ENCODE peak calls at places on chromosomes 2 and 18, in five cellular contexts. One of them, this sample, is unnamed.

GRCh38 chr2:25098558-25099486 is 56.9 kb downstream of the EFR3B start:
- DNase-seq in Panc1: no peak
- DNase-seq in GM23338: no peak
- DNase-seq in hepatocyte: peak; percentile 72
- DNase-seq in lung: no peak
- DNase-seq in this sample: peak; percentile 55

GRCh38 chr2:215895330-215895729 is 118.0 kb downstream of the MREG start:
- DNase-seq in hepatocyte: no peak
- DNase-seq in GM23338: no peak
- DNase-seq in lung: no peak
- DNase-seq in Panc1: no peak
- DNase-seq in this sample: no peak

GRCh38 chr2:127479219-127479825 is 47.0 kb downstream of the IWS1 start:
- DNase-seq in hepatocyte: peak; percentile 74
- DNase-seq in Panc1: peak; percentile 30
- DNase-seq in GM23338: peak; percentile 90
- DNase-seq in lung: no peak
- DNase-seq in this sample: peak; percentile 59

GRCh38 chr2:100752628-100753333 is 67.2 kb upstream of the NPAS2 start:
- DNase-seq in GM23338: no peak
- DNase-seq in hepatocyte: peak; percentile 31
- DNase-seq in Panc1: no peak
- DNase-seq in lung: no peak
- DNase-seq in this sample: peak; percentile 85

GRCh38 chr2:218291934-218292699 is at the start of gene TMBIM1:
- DNase-seq in GM23338: peak; percentile 86
- DNase-seq in lung: peak; percentile 78
- DNase-seq in Panc1: no peak
- DNase-seq in hepatocyte: peak; percentile 95
- DNase-seq in this sample: peak; percentile 81

GRCh38 chr2:88638743-88639142 is 11.5 kb upstream of the EIF2AK3 start:
- DNase-seq in GM23338: no peak
- DNase-seq in hepatocyte: no peak
- DNase-seq in Panc1: no peak
- DNase-seq in lung: no peak
- DNase-seq in this sample: peak; percentile 66

GRCh38 chr18:58562146-58562998 is 66.5 kb downstream of the ALPK2 start:
- DNase-seq in lung: no peak
- DNase-seq in hepatocyte: no peak
- DNase-seq in Panc1: no peak
- DNase-seq in GM23338: no peak
- DNase-seq in this sample: no peak

GRCh38 chr2:240615830-240616547 is 9.3 kb upstream of the GPR35 start:
- DNase-seq in hepatocyte: no peak
- DNase-seq in Panc1: no peak
- DNase-seq in GM23338: no peak
- DNase-seq in lung: no peak
- DNase-seq in this sample: no peak

GRCh38 chr2:44244135-44244871 is 31.0 kb upstream of the SLC3A1 start:
- DNase-seq in Panc1: peak; percentile 61
- DNase-seq in hepatocyte: peak; percentile 86
- DNase-seq in lung: peak; percentile 65
- DNase-seq in GM23338: peak; percentile 88
- DNase-seq in this sample: peak; percentile 70

GRCh38 chr2:235937936-235938335 is 230.2 kb downstream of the GBX2 start:
- DNase-seq in GM23338: no peak
- DNase-seq in hepatocyte: no peak
- DNase-seq in Panc1: no peak
- DNase-seq in lung: no peak
- DNase-seq in this sample: no peak

GRCh38 chr2:54728669-54729120 is 5.2 kb downstream of the EML6 start:
- DNase-seq in hepatocyte: peak; percentile 68
- DNase-seq in GM23338: no peak
- DNase-seq in lung: no peak
- DNase-seq in Panc1: no peak
- DNase-seq in this sample: peak; percentile 78

GRCh38 chr2:96109931-96110511 is 6.3 kb downstream of the ADRA2B start:
- DNase-seq in GM23338: no peak
- DNase-seq in Panc1: no peak
- DNase-seq in lung: no peak
- DNase-seq in hepatocyte: no peak
- DNase-seq in this sample: no peak

GRCh38 chr18:13464432-13465125 is 246.0 kb downstream of the LDLRAD4 start:
- DNase-seq in lung: peak; percentile 59
- DNase-seq in hepatocyte: no peak
- DNase-seq in Panc1: no peak
- DNase-seq in GM23338: no peak
- DNase-seq in this sample: no peak

GRCh38 chr18:3513481-3513880 is 63.5 kb downstream of the TGIF1 start:
- DNase-seq in lung: no peak
- DNase-seq in GM23338: no peak
- DNase-seq in hepatocyte: no peak
- DNase-seq in Panc1: no peak
- DNase-seq in this sample: no peak

GRCh38 chr18:13797157-13797611 is 26.8 kb upstream of the MC5R start:
- DNase-seq in GM23338: no peak
- DNase-seq in hepatocyte: no peak
- DNase-seq in lung: no peak
- DNase-seq in Panc1: no peak
- DNase-seq in this sample: peak; percentile 82

GRCh38 chr18:6374935-6375529 is 39.7 kb downstream of the L3MBTL4 start:
- DNase-seq in lung: no peak
- DNase-seq in GM23338: no peak
- DNase-seq in Panc1: no peak
- DNase-seq in hepatocyte: peak; percentile 28
- DNase-seq in this sample: no peak

GRCh38 chr2:205640713-205641112 is 41.6 kb upstream of the NRP2 start:
- DNase-seq in Panc1: no peak
- DNase-seq in lung: no peak
- DNase-seq in GM23338: no peak
- DNase-seq in hepatocyte: no peak
- DNase-seq in this sample: no peak

GRCh38 chr2:160581035-160581434 is 87.4 kb upstream of the RBMS1 start:
- DNase-seq in lung: no peak
- DNase-seq in Panc1: no peak
- DNase-seq in hepatocyte: no peak
- DNase-seq in GM23338: no peak
- DNase-seq in this sample: peak; percentile 54

GRCh38 chr2:74041726-74042125 is 57.0 kb downstream of the TET3 start:
- DNase-seq in GM23338: no peak
- DNase-seq in lung: no peak
- DNase-seq in Panc1: no peak
- DNase-seq in hepatocyte: no peak
- DNase-seq in this sample: no peak

GRCh38 chr2:55011741-55012574 is 38.3 kb downstream of the RTN4 start:
- DNase-seq in GM23338: no peak
- DNase-seq in Panc1: no peak
- DNase-seq in lung: no peak
- DNase-seq in hepatocyte: no peak
- DNase-seq in this sample: no peak

GRCh38 chr18:55090566-55091187 is 131.4 kb upstream of the CCDC68 start:
- DNase-seq in Panc1: no peak
- DNase-seq in GM23338: no peak
- DNase-seq in hepatocyte: no peak
- DNase-seq in lung: no peak
- DNase-seq in this sample: no peak

GRCh38 chr18:55093295-55093694 is 134.0 kb upstream of the CCDC68 start:
- DNase-seq in GM23338: no peak
- DNase-seq in lung: no peak
- DNase-seq in Panc1: no peak
- DNase-seq in hepatocyte: no peak
- DNase-seq in this sample: no peak

GRCh38 chr18:55089595-55089994 is 130.3 kb upstream of the CCDC68 start:
- DNase-seq in Panc1: no peak
- DNase-seq in hepatocyte: no peak
- DNase-seq in GM23338: no peak
- DNase-seq in lung: no peak
- DNase-seq in this sample: no peak

GRCh38 chr18:55093808-55094207 is 134.5 kb upstream of the CCDC68 start:
- DNase-seq in Panc1: no peak
- DNase-seq in GM23338: no peak
- DNase-seq in lung: no peak
- DNase-seq in hepatocyte: no peak
- DNase-seq in this sample: no peak

DNA sequence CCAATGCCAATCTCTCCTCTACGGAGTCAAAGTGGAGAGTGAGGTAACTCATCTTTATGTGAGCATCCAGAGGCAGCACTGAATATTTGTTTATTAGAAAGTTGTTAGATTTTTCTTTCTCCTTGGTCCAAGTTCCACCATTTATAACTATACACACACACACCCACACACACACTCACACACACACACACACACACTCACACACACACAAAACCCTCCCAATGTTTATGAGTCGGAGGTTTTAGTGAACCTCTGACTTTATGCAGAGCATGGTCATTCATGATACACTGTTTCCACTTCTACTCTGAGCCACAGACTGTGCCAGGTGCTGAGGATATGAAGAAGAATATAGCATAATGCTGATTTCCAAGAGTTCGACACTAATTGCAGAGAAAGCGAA is 132.9 kb upstream of the CCDC68 start:
- DNase-seq in lung: no peak
- DNase-seq in GM23338: no peak
- DNase-seq in Panc1: no peak
- DNase-seq in hepatocyte: no peak
- DNase-seq in this sample: no peak
- H3K4me3 ChIP-seq in lung: no peak overlapping the region
- H3K4me3 ChIP-seq in GM23338: no peak overlapping the region
- H3K4me3 ChIP-seq in Panc1: no peak overlapping the region
- H3K4me3 ChIP-seq in hepatocyte: no peak overlapping the region
- H3K4me3 ChIP-seq in this sample: no peak overlapping the region

DNA sequence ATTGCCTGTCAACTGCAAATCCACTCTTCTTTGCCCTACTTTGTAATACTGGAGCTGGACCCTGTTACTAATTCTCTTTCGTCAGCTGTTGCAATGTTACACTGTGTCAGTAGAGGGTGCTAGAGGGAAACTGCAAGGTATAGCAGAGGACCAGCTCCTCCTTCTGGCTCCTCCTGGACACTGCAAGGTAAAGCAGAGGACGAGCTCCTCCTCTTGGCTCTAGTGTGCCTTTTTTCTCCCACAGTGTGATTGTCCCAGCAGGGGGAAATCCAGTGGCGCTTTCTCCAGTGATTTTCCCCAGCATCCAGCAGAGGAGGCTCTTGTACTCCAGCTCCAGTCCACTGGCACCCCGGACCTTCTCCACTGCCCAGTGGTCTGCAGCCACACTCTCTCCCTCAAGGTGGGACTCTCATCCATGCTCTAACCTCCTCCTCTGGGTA is 95.6 kb downstream of the CAPN13 start:
- DNase-seq in Panc1: peak; percentile 86
- DNase-seq in GM23338: peak; percentile 96
- DNase-seq in hepatocyte: peak; percentile 93
- DNase-seq in lung: peak; percentile 90
- DNase-seq in this sample: peak; percentile 87
- TF ChIP-seq CTCF in Panc1: peak; percentile 99
- TF ChIP-seq CTCF in GM23338: peak; percentile 100
- TF ChIP-seq CTCF in hepatocyte: peak; percentile 99
- TF ChIP-seq CTCF in lung: peak; percentile 100
- TF ChIP-seq CTCF in this sample: peak; percentile 100

GRCh38 chr2:165469417-165469816 is at the start of gene CSRNP3:
- DNase-seq in hepatocyte: peak; percentile 91
- DNase-seq in GM23338: peak; percentile 95
- DNase-seq in lung: peak; percentile 70
- DNase-seq in Panc1: no peak
- DNase-seq in this sample: peak; percentile 89
- H3K4me3 ChIP-seq in hepatocyte: peak within 1 kb of the TSS; percentile 59
- H3K4me3 ChIP-seq in GM23338: peak within 1 kb of the TSS; percentile 52
- H3K4me3 ChIP-seq in lung: no peak within 1 kb of the TSS
- H3K4me3 ChIP-seq in Panc1: peak within 1 kb of the TSS; percentile 30
- H3K4me3 ChIP-seq in this sample: peak within 1 kb of the TSS; percentile 77

GRCh38 chr2:133262888-133263287 is 305.4 kb downstream of the NCKAP5 start:
- DNase-seq in hepatocyte: no peak
- DNase-seq in lung: no peak
- DNase-seq in Panc1: no peak
- DNase-seq in GM23338: peak; percentile 20
- DNase-seq in this sample: peak; percentile 63
- TF ChIP-seq CTCF in hepatocyte: peak; percentile 27
- TF ChIP-seq CTCF in lung: no peak
- TF ChIP-seq CTCF in Panc1: peak; percentile 20
- TF ChIP-seq CTCF in GM23338: peak; percentile 65
- TF ChIP-seq CTCF in this sample: peak; percentile 74

This sample was measured in epithelial cell of esophagus.